ENCODE peak calls at places on chromosomes 7 and 10, in seven cellular contexts. Q is head of caudate nucleus, K is Caco-2, R is DMS153, O is NCI-H446, V is astrocyte of the hippocampus, P is aorta. N is an unnamed sample.

GRCh38 chr7:135414850-135415439 is 95.0 kb downstream of the CNOT4 start:
- DNase-seq in O (peak), V (peak), K (peak), P (no peak), Q (no peak), R (peak), N (peak)

GRCh38 chr7:151863386-151864079 is 13.4 kb downstream of the PRKAG2 start:
- DNase-seq in R (peak), K (peak), Q (no peak), O (no peak), P (peak), V (no peak), N (no peak)

GRCh38 chr10:123241391-123242141 is 87.4 kb downstream of the BUB3 start:
- DNase-seq in Q (no peak), R (no peak), V (no peak), K (no peak), O (no peak), P (no peak), N (no peak)

GRCh38 chr10:5434017-5434753 is 21.8 kb downstream of the NET1 start:
- DNase-seq in O (peak), P (no peak), V (peak), R (no peak), Q (no peak), K (no peak), N (no peak)

GRCh38 chr7:123624527-123625183 is 23.0 kb downstream of the ASB15 start:
- DNase-seq in O (no peak), V (peak), P (peak), K (peak), R (no peak), Q (no peak), N (peak)

GRCh38 chr7:47078241-47078640 is 503.7 kb downstream of the TNS3 start:
- DNase-seq in V (no peak), O (no peak), P (no peak), K (no peak), R (no peak), Q (no peak), N (no peak)

GRCh38 chr7:83695126-83695960 is 46.4 kb upstream of the SEMA3E start:
- DNase-seq in V (no peak), O (no peak), Q (no peak), P (no peak), R (no peak), K (no peak), N (no peak)

GRCh38 chr7:25384820-25385560 is 156.7 kb upstream of the NPVF start:
- DNase-seq in Q (no peak), O (peak), V (peak), K (no peak), P (no peak), R (peak), N (no peak)

GRCh38 chr10:63267414-63268138 is 134.4 kb downstream of the NRBF2 start:
- DNase-seq in V (peak), P (no peak), Q (no peak), O (peak), R (peak), K (peak), N (no peak)

GRCh38 chr10:95121904-95122303 is 52.6 kb upstream of the CYP2C8 start:
- DNase-seq in O (peak), Q (no peak), K (no peak), R (no peak), V (no peak), P (no peak), N (no peak)

GRCh38 chr10:32976338-32976737 is 18.3 kb upstream of the ITGB1 start:
- DNase-seq in P (no peak), R (no peak), V (no peak), K (no peak), Q (no peak), O (no peak), N (no peak)

GRCh38 chr10:133393401-133394063 is 425 bp upstream of the MTG1 start:
- DNase-seq in R (no peak), P (no peak), K (no peak), V (no peak), O (no peak), Q (no peak), N (no peak)

GRCh38 chr10:116836902-116837513 is 12.3 kb upstream of the ENO4 start:
- DNase-seq in V (no peak), R (peak), Q (no peak), P (no peak), K (no peak), O (no peak), N (no peak)

GRCh38 chr7:29192811-29193210 is 1.8 kb upstream of the CHN2 start:
- DNase-seq in R (no peak), O (no peak), Q (no peak), K (no peak), P (no peak), V (no peak), N (no peak)

GRCh38 chr7:64795176-64795575 is 948 bp downstream of the ZNF138 start:
- DNase-seq in R (no peak), P (no peak), V (no peak), K (no peak), O (no peak), Q (no peak), N (no peak)

GRCh38 chr7:47401571-47402570 is 180.0 kb downstream of the TNS3 start:
- DNase-seq in K (peak), V (no peak), O (no peak), R (no peak), P (peak), Q (no peak), N (no peak)

GRCh38 chr10:28381465-28381864 is 78.6 kb upstream of the MPP7 start:
- DNase-seq in R (no peak), P (no peak), O (no peak), K (no peak), Q (no peak), V (no peak), N (no peak)

GRCh38 chr7:43513236-43513635 is 69.7 kb upstream of the STK17A start:
- DNase-seq in R (peak), P (no peak), K (no peak), O (no peak), V (peak), Q (no peak), N (peak)

GRCh38 chr7:74483402-74484336 is 30.0 kb downstream of the GTF2IRD1 start:
- DNase-seq in V (peak), P (no peak), K (no peak), Q (no peak), R (no peak), O (no peak), N (no peak)

GRCh38 chr7:120729300-120729699 is 128.6 kb downstream of the TSPAN12 start:
- DNase-seq in Q (no peak), P (no peak), K (no peak), O (peak), V (no peak), R (no peak), N (no peak)